ENCODE peak calls at places on chromosomes 11 and 22, in ten cellular contexts. One of them, this sample, is unnamed.

GRCh38 chr22:49097966-49098365 is 729.7 kb downstream of the BRD1 start:
- DNase-seq in adrenal gland: no peak
- DNase-seq in HepG2: no peak
- DNase-seq in stomach: no peak
- DNase-seq in RWPE2: peak
- DNase-seq in IMR-90: no peak
- DNase-seq in pancreas: no peak
- DNase-seq in right lobe of liver: no peak
- DNase-seq in left ventricle myocardium inferior: no peak
- DNase-seq in PC-3: no peak
- DNase-seq in this sample: no peak

GRCh38 chr11:77198440-77198849 is 70.4 kb downstream of the MYO7A start:
- DNase-seq in RWPE2: peak
- DNase-seq in stomach: no peak
- DNase-seq in IMR-90: peak
- DNase-seq in HepG2: peak
- DNase-seq in right lobe of liver: peak
- DNase-seq in adrenal gland: peak
- DNase-seq in pancreas: peak
- DNase-seq in left ventricle myocardium inferior: no peak
- DNase-seq in PC-3: peak
- DNase-seq in this sample: no peak

GRCh38 chr11:43987384-43988039 is 45.1 kb downstream of the C11orf96 start:
- DNase-seq in stomach: peak
- DNase-seq in HepG2: no peak
- DNase-seq in adrenal gland: peak
- DNase-seq in RWPE2: no peak
- DNase-seq in pancreas: no peak
- DNase-seq in left ventricle myocardium inferior: peak
- DNase-seq in right lobe of liver: peak
- DNase-seq in IMR-90: peak
- DNase-seq in PC-3: peak
- DNase-seq in this sample: peak

GRCh38 chr11:15967966-15968365 is 388.4 kb downstream of the SOX6 start:
- DNase-seq in RWPE2: no peak
- DNase-seq in HepG2: no peak
- DNase-seq in left ventricle myocardium inferior: no peak
- DNase-seq in IMR-90: peak
- DNase-seq in right lobe of liver: no peak
- DNase-seq in PC-3: no peak
- DNase-seq in pancreas: no peak
- DNase-seq in adrenal gland: no peak
- DNase-seq in stomach: no peak
- DNase-seq in this sample: no peak

GRCh38 chr22:18970180-18970947 is 34.3 kb upstream of the PRODH start:
- DNase-seq in adrenal gland: no peak
- DNase-seq in stomach: no peak
- DNase-seq in PC-3: no peak
- DNase-seq in pancreas: peak
- DNase-seq in left ventricle myocardium inferior: no peak
- DNase-seq in IMR-90: no peak
- DNase-seq in right lobe of liver: no peak
- DNase-seq in RWPE2: no peak
- DNase-seq in HepG2: no peak
- DNase-seq in this sample: no peak

GRCh38 chr11:12581923-12582322 is 92.3 kb upstream of the TEAD1 start:
- DNase-seq in HepG2: no peak
- DNase-seq in IMR-90: peak
- DNase-seq in pancreas: no peak
- DNase-seq in stomach: no peak
- DNase-seq in RWPE2: no peak
- DNase-seq in left ventricle myocardium inferior: no peak
- DNase-seq in right lobe of liver: no peak
- DNase-seq in PC-3: peak
- DNase-seq in adrenal gland: no peak
- DNase-seq in this sample: peak

GRCh38 chr11:133956650-133957633 is at the start of gene IGSF9B:
- DNase-seq in left ventricle myocardium inferior: peak
- DNase-seq in adrenal gland: peak
- DNase-seq in RWPE2: peak
- DNase-seq in stomach: peak
- DNase-seq in PC-3: peak
- DNase-seq in IMR-90: peak
- DNase-seq in HepG2: no peak
- DNase-seq in pancreas: peak
- DNase-seq in right lobe of liver: peak
- DNase-seq in this sample: peak

GRCh38 chr11:35717043-35717442 is 54.5 kb downstream of the TRIM44 start:
- DNase-seq in pancreas: no peak
- DNase-seq in adrenal gland: no peak
- DNase-seq in RWPE2: no peak
- DNase-seq in stomach: no peak
- DNase-seq in left ventricle myocardium inferior: no peak
- DNase-seq in IMR-90: no peak
- DNase-seq in HepG2: no peak
- DNase-seq in PC-3: peak
- DNase-seq in right lobe of liver: no peak
- DNase-seq in this sample: no peak

DNA sequence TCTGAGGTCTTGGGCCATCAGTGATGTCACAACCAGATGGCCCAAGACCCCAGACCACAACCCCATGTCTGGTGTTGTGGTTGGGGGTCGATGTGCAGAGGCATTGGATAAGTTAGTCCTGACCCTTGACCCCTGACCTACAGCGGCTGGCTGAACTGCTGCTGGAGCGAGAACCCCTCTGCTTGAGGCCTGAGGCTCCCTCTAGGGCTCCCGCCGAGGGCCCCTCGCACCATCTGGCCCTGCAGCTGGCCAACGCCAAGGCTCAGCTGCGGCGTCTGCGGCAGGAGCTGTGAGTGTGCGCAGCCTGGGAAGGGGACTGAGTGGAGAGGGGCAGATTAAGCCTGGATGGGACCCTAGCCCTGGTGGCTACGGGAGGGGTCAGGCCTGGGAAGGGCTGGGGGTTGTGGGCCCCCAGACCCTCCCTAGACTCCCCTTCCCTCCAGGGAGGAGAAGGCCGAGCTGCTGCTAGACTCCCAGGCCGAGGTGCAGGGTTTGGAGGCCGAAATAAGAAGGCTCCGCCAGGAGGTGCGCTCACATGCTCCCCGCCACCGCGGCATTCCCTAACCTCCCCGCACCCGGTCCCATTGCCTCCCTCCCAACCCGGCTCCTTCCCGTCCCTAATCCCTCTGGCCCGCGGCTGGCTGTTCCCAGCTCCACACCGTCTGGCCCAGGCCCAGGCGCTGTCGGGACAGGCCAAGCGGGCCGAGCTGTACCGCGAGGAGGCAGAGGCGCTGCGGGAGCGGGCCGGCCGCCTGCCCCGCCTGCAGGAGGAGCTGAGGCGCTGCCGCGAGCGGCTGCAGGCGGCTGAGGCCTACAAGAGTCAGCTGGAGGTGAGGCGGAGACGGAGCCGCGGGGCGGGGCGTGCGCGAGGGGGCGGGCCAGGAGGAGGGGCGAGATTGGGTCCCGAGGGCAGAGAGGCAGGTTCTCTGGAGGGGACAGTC is 2.1 kb downstream of the CCDC88B start:
- DNase-seq in stomach: peak
- DNase-seq in IMR-90: peak
- DNase-seq in adrenal gland: peak
- DNase-seq in RWPE2: peak
- DNase-seq in left ventricle myocardium inferior: peak
- DNase-seq in pancreas: peak
- DNase-seq in HepG2: peak
- DNase-seq in PC-3: peak
- DNase-seq in right lobe of liver: peak
- DNase-seq in this sample: peak
- TF ChIP-seq CTCF in stomach: peak
- TF ChIP-seq CTCF in IMR-90: peak
- TF ChIP-seq CTCF in adrenal gland: peak
- TF ChIP-seq CTCF in RWPE2: peak
- TF ChIP-seq CTCF in left ventricle myocardium inferior: peak
- TF ChIP-seq CTCF in pancreas: peak
- TF ChIP-seq CTCF in HepG2: peak
- TF ChIP-seq CTCF in PC-3: peak
- TF ChIP-seq CTCF in right lobe of liver: peak
- TF ChIP-seq CTCF in this sample: peak

DNA sequence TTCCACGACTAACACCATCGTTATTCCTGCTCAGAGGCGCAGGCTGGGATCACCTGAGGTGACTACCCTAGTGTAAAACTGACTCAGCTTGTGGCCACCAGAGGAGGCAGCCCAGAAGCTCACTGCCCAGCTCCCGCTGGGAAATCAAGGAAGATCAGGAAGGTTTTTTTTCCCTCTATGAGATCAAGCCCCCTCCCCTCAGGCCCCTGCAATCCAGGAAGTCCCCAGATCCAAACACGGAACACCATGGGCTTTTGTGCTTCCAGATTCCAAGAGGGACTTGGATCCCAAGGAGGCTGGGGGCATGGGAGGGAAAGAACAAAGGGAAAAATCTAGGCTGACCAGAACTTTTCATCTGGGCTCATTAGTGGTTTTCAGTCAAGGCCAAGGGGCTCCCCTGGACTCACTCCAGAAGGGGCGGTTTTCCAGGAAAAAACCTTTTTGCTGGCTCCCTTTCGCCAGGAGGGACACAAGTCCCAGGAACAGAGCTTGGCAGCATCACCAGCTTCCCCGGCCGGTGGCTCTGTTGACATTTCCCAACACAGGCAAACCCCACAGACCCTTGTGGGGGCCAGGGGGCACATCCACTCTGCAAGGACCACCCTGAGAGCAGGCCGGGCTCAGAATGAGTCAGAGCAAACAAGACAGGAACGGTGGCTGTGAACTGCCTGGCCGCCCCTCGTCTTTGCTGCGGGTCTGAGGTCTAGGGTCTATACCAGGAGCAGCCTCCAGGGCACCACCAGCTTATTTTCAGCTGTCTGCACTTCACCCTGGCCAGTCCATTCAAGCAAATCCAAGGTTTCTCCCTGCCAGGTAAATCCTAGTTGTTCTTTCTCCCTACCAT is 36.8 kb downstream of the MYH9 start:
- DNase-seq in IMR-90: peak
- DNase-seq in pancreas: no peak
- DNase-seq in stomach: no peak
- DNase-seq in RWPE2: no peak
- DNase-seq in right lobe of liver: peak
- DNase-seq in adrenal gland: peak
- DNase-seq in left ventricle myocardium inferior: no peak
- DNase-seq in PC-3: peak
- DNase-seq in HepG2: peak
- DNase-seq in this sample: no peak
- H3K4me3 ChIP-seq in IMR-90: no peak
- H3K4me3 ChIP-seq in pancreas: no peak
- H3K4me3 ChIP-seq in stomach: no peak
- H3K4me3 ChIP-seq in RWPE2: no peak
- H3K4me3 ChIP-seq in right lobe of liver: no peak
- H3K4me3 ChIP-seq in adrenal gland: no peak
- H3K4me3 ChIP-seq in left ventricle myocardium inferior: peak
- H3K4me3 ChIP-seq in PC-3: no peak
- H3K4me3 ChIP-seq in HepG2: peak
- H3K4me3 ChIP-seq in this sample: no peak

GRCh38 chr22:46618104-46618647 is 2.0 kb upstream of the GRAMD4 start:
- DNase-seq in right lobe of liver: no peak
- DNase-seq in adrenal gland: no peak
- DNase-seq in stomach: no peak
- DNase-seq in RWPE2: no peak
- DNase-seq in left ventricle myocardium inferior: no peak
- DNase-seq in HepG2: no peak
- DNase-seq in pancreas: no peak
- DNase-seq in PC-3: no peak
- DNase-seq in IMR-90: no peak
- DNase-seq in this sample: no peak

GRCh38 chr22:46619830-46620501 is at the start of gene GRAMD4:
- DNase-seq in IMR-90: no peak
- DNase-seq in HepG2: peak
- DNase-seq in left ventricle myocardium inferior: peak
- DNase-seq in RWPE2: no peak
- DNase-seq in PC-3: no peak
- DNase-seq in right lobe of liver: no peak
- DNase-seq in stomach: no peak
- DNase-seq in adrenal gland: peak
- DNase-seq in pancreas: no peak
- DNase-seq in this sample: no peak

GRCh38 chr22:46618667-46619066 is 1.5 kb upstream of the GRAMD4 start:
- DNase-seq in IMR-90: no peak
- DNase-seq in PC-3: no peak
- DNase-seq in HepG2: no peak
- DNase-seq in adrenal gland: peak
- DNase-seq in RWPE2: peak
- DNase-seq in left ventricle myocardium inferior: peak
- DNase-seq in pancreas: no peak
- DNase-seq in right lobe of liver: no peak
- DNase-seq in stomach: no peak
- DNase-seq in this sample: peak

GRCh38 chr22:46619240-46619829 is 851 bp upstream of the GRAMD4 start:
- DNase-seq in stomach: no peak
- DNase-seq in IMR-90: no peak
- DNase-seq in adrenal gland: peak
- DNase-seq in RWPE2: no peak
- DNase-seq in PC-3: no peak
- DNase-seq in right lobe of liver: no peak
- DNase-seq in HepG2: no peak
- DNase-seq in pancreas: no peak
- DNase-seq in left ventricle myocardium inferior: no peak
- DNase-seq in this sample: peak

DNA sequence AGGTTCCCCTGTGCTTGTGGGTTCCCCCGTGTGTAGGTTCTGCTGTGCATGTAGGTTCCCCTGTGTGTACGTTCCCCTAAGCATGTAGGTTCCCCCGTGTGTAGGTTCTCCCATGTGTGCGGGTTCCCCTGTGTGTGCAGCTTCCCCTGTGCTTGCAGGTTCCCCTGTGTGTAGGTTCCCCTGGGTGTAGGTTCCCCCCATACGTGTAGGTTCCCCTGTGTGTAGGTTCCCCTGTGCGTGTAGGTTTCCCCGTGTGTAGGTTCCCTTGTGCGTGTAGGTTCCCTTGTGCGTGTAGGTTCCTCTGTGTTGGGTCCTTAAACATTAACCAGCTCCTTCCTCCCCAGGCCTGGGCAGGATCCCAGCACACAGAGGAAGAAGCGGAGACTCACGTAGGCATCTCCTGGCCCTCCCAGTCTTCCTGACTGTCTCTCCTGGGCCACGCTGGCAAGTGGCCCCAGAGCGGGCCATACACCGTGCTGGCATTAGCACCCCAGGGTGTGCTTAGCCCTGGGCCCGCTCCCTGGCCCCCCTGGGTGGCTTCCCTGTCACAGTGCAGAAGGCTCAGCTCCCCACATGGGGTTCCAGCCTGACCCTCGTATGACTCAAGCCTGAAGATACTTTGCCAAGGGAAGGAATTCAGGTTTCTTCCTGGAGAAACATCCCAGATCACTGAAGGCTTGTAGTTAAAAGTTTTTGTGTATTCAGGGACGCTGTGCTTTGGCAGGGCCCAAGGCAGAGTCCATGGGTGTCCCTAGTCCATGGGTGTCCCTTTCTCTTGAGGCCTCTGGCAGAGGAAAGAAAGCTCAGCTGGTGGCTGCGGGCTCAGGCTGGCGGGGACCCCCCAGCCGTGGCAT is 2.7 kb upstream of the GRAMD4 start:
- DNase-seq in adrenal gland: peak
- DNase-seq in HepG2: no peak
- DNase-seq in pancreas: no peak
- DNase-seq in PC-3: no peak
- DNase-seq in stomach: no peak
- DNase-seq in right lobe of liver: no peak
- DNase-seq in left ventricle myocardium inferior: no peak
- DNase-seq in RWPE2: no peak
- DNase-seq in IMR-90: peak
- DNase-seq in this sample: no peak
- H3K27ac ChIP-seq in adrenal gland: no peak
- H3K27ac ChIP-seq in HepG2: peak
- H3K27ac ChIP-seq in pancreas: peak
- H3K27ac ChIP-seq in PC-3: no peak
- H3K27ac ChIP-seq in stomach: no peak
- H3K27ac ChIP-seq in right lobe of liver: no peak
- H3K27ac ChIP-seq in left ventricle myocardium inferior: peak
- H3K27ac ChIP-seq in RWPE2: no peak
- H3K27ac ChIP-seq in IMR-90: no peak
- H3K27ac ChIP-seq in this sample: peak

DNA sequence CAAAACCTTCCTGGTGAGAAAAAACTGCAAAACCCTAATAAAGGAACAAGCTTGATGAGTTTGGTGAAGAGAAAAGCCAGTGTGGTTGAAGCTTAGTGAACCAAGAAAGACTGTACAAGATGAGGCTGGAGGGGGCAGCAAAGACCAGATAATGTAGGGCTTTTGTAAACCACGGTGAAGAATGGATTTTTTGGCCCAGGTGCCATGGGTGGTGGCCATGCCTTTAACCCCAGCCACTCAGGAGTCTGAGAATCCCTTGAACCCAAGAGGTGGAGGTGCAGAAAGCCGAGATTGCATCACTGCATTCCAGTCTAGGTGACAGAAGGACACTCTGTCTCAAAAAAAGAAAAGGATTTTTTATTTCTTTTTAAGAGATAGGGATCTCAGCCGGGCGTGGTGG is 5.0 kb upstream of the ZDHHC5 start:
- DNase-seq in adrenal gland: no peak
- DNase-seq in PC-3: peak
- DNase-seq in RWPE2: no peak
- DNase-seq in stomach: no peak
- DNase-seq in right lobe of liver: no peak
- DNase-seq in HepG2: no peak
- DNase-seq in pancreas: no peak
- DNase-seq in IMR-90: no peak
- DNase-seq in left ventricle myocardium inferior: no peak
- DNase-seq in this sample: no peak
- TF ChIP-seq CTCF in adrenal gland: no peak
- TF ChIP-seq CTCF in PC-3: peak
- TF ChIP-seq CTCF in RWPE2: peak
- TF ChIP-seq CTCF in stomach: no peak
- TF ChIP-seq CTCF in right lobe of liver: no peak
- TF ChIP-seq CTCF in HepG2: peak
- TF ChIP-seq CTCF in pancreas: no peak
- TF ChIP-seq CTCF in IMR-90: peak
- TF ChIP-seq CTCF in left ventricle myocardium inferior: no peak
- TF ChIP-seq CTCF in this sample: no peak